ENCODE peak calls at places on chromosome 15, in five cellular contexts. One of them, this sample, is unnamed.

GRCh38 chr15:37204698-37205097 is 104.3 kb upstream of the MEIS2 start:
- DNase-seq in psoas muscle: no peak
- DNase-seq in cardiac fibroblast: no peak
- DNase-seq in BJ: no peak
- DNase-seq in pancreas: no peak
- DNase-seq in this sample: no peak

GRCh38 chr15:101305820-101306255 is 10.8 kb upstream of the SNRPA1 start:
- DNase-seq in BJ: no peak
- DNase-seq in psoas muscle: no peak
- DNase-seq in pancreas: no peak
- DNase-seq in cardiac fibroblast: no peak
- DNase-seq in this sample: no peak

GRCh38 chr15:49270541-49271421 is 100.7 kb downstream of the GALK2 start:
- DNase-seq in BJ: no peak
- DNase-seq in pancreas: no peak
- DNase-seq in psoas muscle: no peak
- DNase-seq in cardiac fibroblast: peak; percentile 91
- DNase-seq in this sample: no peak

GRCh38 chr15:41462396-41462795 is 31.3 kb upstream of the ITPKA start:
- DNase-seq in pancreas: no peak
- DNase-seq in psoas muscle: no peak
- DNase-seq in BJ: no peak
- DNase-seq in cardiac fibroblast: no peak
- DNase-seq in this sample: no peak

GRCh38 chr15:88036154-88036839 is 220.2 kb downstream of the NTRK3 start:
- DNase-seq in cardiac fibroblast: no peak
- DNase-seq in pancreas: no peak
- DNase-seq in BJ: no peak
- DNase-seq in psoas muscle: no peak
- DNase-seq in this sample: no peak

GRCh38 chr15:51132384-51133139 is 37.9 kb upstream of the TNFAIP8L3 start:
- DNase-seq in cardiac fibroblast: peak; percentile 96
- DNase-seq in psoas muscle: peak; percentile 66
- DNase-seq in pancreas: no peak
- DNase-seq in BJ: peak; percentile 82
- DNase-seq in this sample: no peak

GRCh38 chr15:92268900-92269299 is 124.8 kb upstream of the ST8SIA2 start:
- DNase-seq in cardiac fibroblast: no peak
- DNase-seq in pancreas: no peak
- DNase-seq in psoas muscle: no peak
- DNase-seq in BJ: no peak
- DNase-seq in this sample: no peak

GRCh38 chr15:31292391-31293020 is 34.1 kb upstream of the KLF13 start:
- DNase-seq in pancreas: no peak
- DNase-seq in psoas muscle: no peak
- DNase-seq in cardiac fibroblast: peak; percentile 15
- DNase-seq in BJ: no peak
- DNase-seq in this sample: no peak

GRCh38 chr15:88022711-88023110 is 233.8 kb downstream of the NTRK3 start:
- DNase-seq in cardiac fibroblast: no peak
- DNase-seq in pancreas: no peak
- DNase-seq in BJ: no peak
- DNase-seq in psoas muscle: no peak
- DNase-seq in this sample: no peak

GRCh38 chr15:68252925-68253534 is 23.5 kb upstream of the CLN6 start:
- DNase-seq in BJ: no peak
- DNase-seq in pancreas: no peak
- DNase-seq in cardiac fibroblast: peak; percentile 89
- DNase-seq in psoas muscle: no peak
- DNase-seq in this sample: no peak

GRCh38 chr15:45168751-45169551 is 18.8 kb downstream of the SHF start:
- DNase-seq in pancreas: no peak
- DNase-seq in BJ: no peak
- DNase-seq in psoas muscle: no peak
- DNase-seq in cardiac fibroblast: no peak
- DNase-seq in this sample: no peak

GRCh38 chr15:48177383-48177874 is 666 bp downstream of the MYEF2 start:
- DNase-seq in BJ: no peak
- DNase-seq in cardiac fibroblast: peak; percentile 19
- DNase-seq in pancreas: no peak
- DNase-seq in psoas muscle: no peak
- DNase-seq in this sample: no peak

GRCh38 chr15:81092559-81092902 is 41.5 kb upstream of the CFAP161 start:
- DNase-seq in BJ: no peak
- DNase-seq in psoas muscle: peak; percentile 61
- DNase-seq in cardiac fibroblast: peak; percentile 53
- DNase-seq in pancreas: no peak
- DNase-seq in this sample: no peak

GRCh38 chr15:71650603-71651002 is 159.8 kb upstream of the NR2E3 start:
- DNase-seq in psoas muscle: no peak
- DNase-seq in BJ: no peak
- DNase-seq in pancreas: no peak
- DNase-seq in cardiac fibroblast: no peak
- DNase-seq in this sample: no peak

GRCh38 chr15:71654714-71655174 is 155.6 kb upstream of the NR2E3 start:
- DNase-seq in BJ: no peak
- DNase-seq in psoas muscle: no peak
- DNase-seq in cardiac fibroblast: peak; percentile 25
- DNase-seq in pancreas: no peak
- DNase-seq in this sample: no peak

GRCh38 chr15:71653986-71654713 is 156.2 kb upstream of the NR2E3 start:
- DNase-seq in BJ: no peak
- DNase-seq in psoas muscle: no peak
- DNase-seq in pancreas: no peak
- DNase-seq in cardiac fibroblast: no peak
- DNase-seq in this sample: no peak

GRCh38 chr15:71649894-71650293 is 160.5 kb upstream of the NR2E3 start:
- DNase-seq in pancreas: no peak
- DNase-seq in psoas muscle: no peak
- DNase-seq in BJ: no peak
- DNase-seq in cardiac fibroblast: no peak
- DNase-seq in this sample: no peak

GRCh38 chr15:71651750-71652186 is 158.6 kb upstream of the NR2E3 start:
- DNase-seq in psoas muscle: no peak
- DNase-seq in BJ: no peak
- DNase-seq in pancreas: no peak
- DNase-seq in cardiac fibroblast: peak; percentile 66
- DNase-seq in this sample: no peak
- TF ChIP-seq CTCF in psoas muscle: peak; percentile 30
- TF ChIP-seq CTCF in BJ: peak; percentile 40
- TF ChIP-seq CTCF in pancreas: no peak
- TF ChIP-seq CTCF in cardiac fibroblast: peak; percentile 70
- TF ChIP-seq CTCF in this sample: peak; percentile 90

GRCh38 chr15:79897380-79897678 is 515 bp upstream of the MTHFS start:
- DNase-seq in psoas muscle: no peak
- DNase-seq in cardiac fibroblast: no peak
- DNase-seq in BJ: no peak
- DNase-seq in pancreas: no peak
- DNase-seq in this sample: no peak
- TF ChIP-seq CTCF in psoas muscle: no peak
- TF ChIP-seq CTCF in cardiac fibroblast: no peak
- TF ChIP-seq CTCF in BJ: no peak
- TF ChIP-seq CTCF in pancreas: no peak
- TF ChIP-seq CTCF in this sample: no peak

GRCh38 chr15:90248760-90249122 is 615 bp upstream of the TTLL13 start:
- DNase-seq in pancreas: no peak
- DNase-seq in BJ: no peak
- DNase-seq in psoas muscle: no peak
- DNase-seq in cardiac fibroblast: no peak
- DNase-seq in this sample: no peak

GRCh38 chr15:90249123-90249863 is at the start of gene TTLL13:
- DNase-seq in cardiac fibroblast: peak; percentile 88
- DNase-seq in pancreas: peak; percentile 100
- DNase-seq in psoas muscle: peak; percentile 98
- DNase-seq in BJ: no peak
- DNase-seq in this sample: peak; percentile 97
- TF ChIP-seq CTCF in cardiac fibroblast: no peak
- TF ChIP-seq CTCF in pancreas: no peak
- TF ChIP-seq CTCF in psoas muscle: no peak
- TF ChIP-seq CTCF in BJ: no peak
- TF ChIP-seq CTCF in this sample: no peak

GRCh38 chr15:58026051-58026450 is 39.5 kb downstream of the ALDH1A2 start:
- DNase-seq in cardiac fibroblast: no peak
- DNase-seq in BJ: no peak
- DNase-seq in psoas muscle: no peak
- DNase-seq in pancreas: no peak
- DNase-seq in this sample: no peak

GRCh38 chr15:58021332-58022230 is 43.9 kb downstream of the ALDH1A2 start:
- DNase-seq in pancreas: no peak
- DNase-seq in cardiac fibroblast: peak; percentile 26
- DNase-seq in psoas muscle: peak; percentile 52
- DNase-seq in BJ: no peak
- DNase-seq in this sample: peak; percentile 51

DNA sequence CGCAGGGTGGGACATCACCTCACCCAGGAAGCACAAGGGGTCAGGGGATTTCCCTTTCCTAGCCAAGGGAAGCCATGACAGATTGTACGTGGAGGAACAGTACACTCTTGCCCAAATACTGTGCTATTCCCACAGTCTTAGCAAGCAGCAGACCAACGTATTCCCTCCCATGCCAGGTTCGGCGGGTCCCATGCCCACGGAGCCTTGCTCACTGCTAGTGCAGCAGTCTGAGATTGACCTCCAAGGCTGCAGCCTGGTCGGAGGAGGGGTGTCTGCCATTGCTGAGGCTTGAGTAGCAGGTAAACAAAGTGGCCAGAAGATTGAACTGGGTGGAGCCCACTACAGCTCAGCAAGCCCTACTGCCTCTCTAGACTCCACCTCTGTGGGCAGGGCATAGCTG is 39.0 kb downstream of the ALDH1A2 start:
- DNase-seq in psoas muscle: no peak
- DNase-seq in BJ: no peak
- DNase-seq in cardiac fibroblast: no peak
- DNase-seq in pancreas: no peak
- DNase-seq in this sample: peak; percentile 75
- TF ChIP-seq CTCF in psoas muscle: no peak
- TF ChIP-seq CTCF in BJ: no peak
- TF ChIP-seq CTCF in cardiac fibroblast: no peak
- TF ChIP-seq CTCF in pancreas: no peak
- TF ChIP-seq CTCF in this sample: no peak

GRCh38 chr15:63461230-63461629 is 43.2 kb upstream of the USP3 start:
- DNase-seq in cardiac fibroblast: no peak
- DNase-seq in pancreas: no peak
- DNase-seq in psoas muscle: no peak
- DNase-seq in BJ: no peak
- DNase-seq in this sample: no peak
- TF ChIP-seq CTCF in cardiac fibroblast: peak; percentile 21
- TF ChIP-seq CTCF in pancreas: no peak
- TF ChIP-seq CTCF in psoas muscle: no peak
- TF ChIP-seq CTCF in BJ: no peak
- TF ChIP-seq CTCF in this sample: peak; percentile 52

GRCh38 chr15:75145027-75145841 is 56.4 kb upstream of the C15orf39 start:
- DNase-seq in pancreas: no peak
- DNase-seq in cardiac fibroblast: no peak
- DNase-seq in BJ: no peak
- DNase-seq in psoas muscle: no peak
- DNase-seq in this sample: no peak
- TF ChIP-seq CTCF in pancreas: no peak
- TF ChIP-seq CTCF in cardiac fibroblast: no peak
- TF ChIP-seq CTCF in BJ: no peak
- TF ChIP-seq CTCF in psoas muscle: no peak
- TF ChIP-seq CTCF in this sample: peak; percentile 17

This sample was measured in chondrocyte.